ENCODE peak calls at places on chromosomes 2 and 18, in ten cellular contexts. F, B, X, J, R, U, Y, E, N and Q are unnamed samples.

GRCh38 chr2:68853915-68854314 is 17.3 kb downstream of the BMP10 start:
- DNase-seq in F (no peak), B (no peak), X (no peak), J (no peak), R (no peak), U (no peak), Y (no peak), E (no peak), N (no peak), Q (no peak)

GRCh38 chr18:21398121-21398520 is 156.1 kb downstream of the GREB1L start:
- DNase-seq in F (no peak), B (no peak), X (no peak), J (no peak), R (no peak), U (no peak), Y (no peak), E (no peak), N (no peak), Q (no peak)

GRCh38 chr2:128237081-128237534 is 81.6 kb downstream of the HS6ST1 start:
- DNase-seq in F (no peak), B (no peak), X (peak), J (no peak), R (peak), U (no peak), Y (no peak), E (no peak), N (peak), Q (no peak)

GRCh38 chr2:9720352-9721093 is 89.7 kb upstream of the YWHAQ start:
- DNase-seq in F (no peak), B (no peak), X (no peak), J (no peak), R (no peak), U (peak), Y (no peak), E (no peak), N (no peak), Q (no peak)

GRCh38 chr2:27613985-27614384 is 14.8 kb downstream of the CCDC121 start:
- DNase-seq in F (no peak), B (no peak), X (no peak), J (no peak), R (no peak), U (no peak), Y (no peak), E (no peak), N (no peak), Q (no peak)

GRCh38 chr2:190887089-190887488 is 6.5 kb downstream of the GLS start:
- DNase-seq in F (no peak), B (no peak), X (no peak), J (no peak), R (no peak), U (peak), Y (no peak), E (no peak), N (peak), Q (no peak)

GRCh38 chr2:69180974-69181373 is 168.0 kb downstream of the ANTXR1 start:
- DNase-seq in F (no peak), B (no peak), X (no peak), J (no peak), R (no peak), U (no peak), Y (no peak), E (no peak), N (no peak), Q (no peak)

GRCh38 chr18:49668583-49669290 is 106.9 kb downstream of the LIPG start:
- DNase-seq in F (no peak), B (peak), X (no peak), J (no peak), R (no peak), U (no peak), Y (no peak), E (no peak), N (peak), Q (no peak)

GRCh38 chr2:128776461-128776971 is 457.8 kb upstream of the HS6ST1 start:
- DNase-seq in F (no peak), B (peak), X (no peak), J (no peak), R (no peak), U (no peak), Y (no peak), E (no peak), N (no peak), Q (no peak)

GRCh38 chr2:128812183-128812940 is 493.7 kb upstream of the HS6ST1 start:
- DNase-seq in F (no peak), B (no peak), X (no peak), J (peak), R (no peak), U (no peak), Y (no peak), E (no peak), N (no peak), Q (no peak)

GRCh38 chr2:137155351-137156104 is 390.2 kb downstream of the THSD7B start:
- DNase-seq in F (no peak), B (no peak), X (peak), J (no peak), R (no peak), U (no peak), Y (no peak), E (no peak), N (peak), Q (no peak)

GRCh38 chr2:72090781-72091482 is 56.7 kb downstream of the CYP26B1 start:
- DNase-seq in F (no peak), B (peak), X (no peak), J (no peak), R (no peak), U (no peak), Y (no peak), E (no peak), N (no peak), Q (no peak)

GRCh38 chr18:61883547-61883946 is 9.3 kb downstream of the RNF152 start:
- DNase-seq in F (no peak), B (no peak), X (no peak), J (no peak), R (no peak), U (no peak), Y (no peak), E (no peak), N (no peak), Q (no peak)

GRCh38 chr2:174561283-174562275 is 36.0 kb downstream of the WIPF1 start:
- DNase-seq in F (no peak), B (peak), X (peak), J (peak), R (peak), U (no peak), Y (peak), E (no peak), N (peak), Q (no peak)

GRCh38 chr2:105571445-105571987 is 172.7 kb upstream of the FHL2 start:
- DNase-seq in F (no peak), B (no peak), X (no peak), J (no peak), R (no peak), U (peak), Y (peak), E (no peak), N (no peak), Q (no peak)

GRCh38 chr2:78992451-78992806 is 33.1 kb upstream of the REG3G start:
- DNase-seq in F (no peak), B (no peak), X (no peak), J (no peak), R (no peak), U (no peak), Y (peak), E (no peak), N (no peak), Q (no peak)

GRCh38 chr18:37188016-37188791 is 359.3 kb downstream of the KIAA1328 start:
- DNase-seq in F (no peak), B (no peak), X (peak), J (no peak), R (no peak), U (no peak), Y (no peak), E (no peak), N (peak), Q (no peak)

GRCh38 chr2:216316743-216317142 is 55.5 kb downstream of the MARCHF4 start:
- DNase-seq in F (no peak), B (no peak), X (peak), J (no peak), R (no peak), U (no peak), Y (no peak), E (no peak), N (peak), Q (no peak)

GRCh38 chr2:27849558-27849957 is 40.6 kb downstream of the RBKS start:
- DNase-seq in F (no peak), B (no peak), X (no peak), J (no peak), R (no peak), U (no peak), Y (no peak), E (no peak), N (peak), Q (no peak)

GRCh38 chr2:39608690-39609457 is 56.8 kb upstream of the TMEM178A start:
- DNase-seq in F (no peak), B (no peak), X (peak), J (no peak), R (no peak), U (no peak), Y (no peak), E (no peak), N (no peak), Q (no peak)

GRCh38 chr2:205770557-205770956 is 88.3 kb downstream of the NRP2 start:
- DNase-seq in F (no peak), B (no peak), X (no peak), J (no peak), R (no peak), U (no peak), Y (no peak), E (no peak), N (no peak), Q (no peak)

GRCh38 chr2:190190507-190190906 is 128.0 kb upstream of the MSTN start:
- DNase-seq in F (no peak), B (no peak), X (no peak), J (no peak), R (no peak), U (no peak), Y (no peak), E (no peak), N (peak), Q (no peak)

GRCh38 chr2:18701981-18702380 is 112.6 kb upstream of the NT5C1B start:
- DNase-seq in F (no peak), B (no peak), X (peak), J (no peak), R (no peak), U (no peak), Y (no peak), E (no peak), N (peak), Q (no peak)

GRCh38 chr2:126979604-126980003 is 80.9 kb downstream of the TEX51 start:
- DNase-seq in F (no peak), B (no peak), X (no peak), J (no peak), R (no peak), U (no peak), Y (no peak), E (no peak), N (no peak), Q (no peak)

GRCh38 chr2:126978333-126978732 is 79.6 kb downstream of the TEX51 start:
- DNase-seq in F (no peak), B (no peak), X (no peak), J (no peak), R (no peak), U (no peak), Y (no peak), E (no peak), N (no peak), Q (no peak)

GRCh38 chr2:126976721-126977328 is 78.1 kb downstream of the TEX51 start:
- DNase-seq in F (no peak), B (no peak), X (no peak), J (no peak), R (no peak), U (no peak), Y (no peak), E (no peak), N (no peak), Q (no peak)

GRCh38 chr2:126981476-126981875 is 82.8 kb downstream of the TEX51 start:
- DNase-seq in F (no peak), B (no peak), X (no peak), J (no peak), R (no peak), U (no peak), Y (no peak), E (no peak), N (no peak), Q (no peak)

DNA sequence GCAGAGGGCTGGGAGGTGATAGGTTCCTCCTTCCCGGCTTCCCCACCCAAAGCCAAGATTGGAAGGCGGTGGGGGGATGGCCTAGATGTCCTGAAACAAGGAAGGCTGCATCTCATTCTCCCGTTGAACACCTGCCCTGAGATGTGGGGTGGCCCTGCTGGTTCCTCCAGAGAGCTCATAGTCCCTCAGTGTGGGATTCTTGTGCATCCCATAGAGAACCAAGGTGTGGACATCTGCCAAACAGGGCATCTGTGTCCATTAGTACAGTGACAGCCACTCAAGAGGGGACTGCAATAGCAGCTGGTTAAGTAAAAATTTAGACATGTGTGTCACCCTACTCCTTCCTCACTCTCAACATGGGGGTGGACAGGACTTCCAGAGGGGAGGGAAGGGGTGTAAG is 80.3 kb downstream of the TEX51 start:
- DNase-seq in F (no peak), B (no peak), X (no peak), J (no peak), R (no peak), U (no peak), Y (no peak), E (no peak), N (no peak), Q (no peak)
- TF ChIP-seq CTCF in F (no peak), B (no peak), X (no peak), J (no peak), R (no peak), U (no peak), Y (no peak), E (no peak), N (no peak), Q (no peak)

GRCh38 chr2:234536218-234536989 is 39.5 kb upstream of the ARL4C start:
- DNase-seq in F (no peak), B (no peak), X (no peak), J (no peak), R (no peak), U (no peak), Y (no peak), E (no peak), N (no peak), Q (no peak)
- H3K4me3 ChIP-seq in F (no peak), B (no peak), X (no peak), J (no peak), R (no peak), U (no peak), Y (no peak), E (no peak), N (no peak), Q (no peak)

GRCh38 chr18:55321268-55322175 is 266.5 kb downstream of the TCF4 start:
- DNase-seq in F (peak), B (peak), X (peak), J (peak), R (peak), U (peak), Y (peak), E (no peak), N (peak), Q (peak)

GRCh38 chr18:55323051-55323994 is 264.7 kb downstream of the TCF4 start:
- DNase-seq in F (no peak), B (no peak), X (peak), J (no peak), R (no peak), U (no peak), Y (peak), E (no peak), N (peak), Q (no peak)

GRCh38 chr18:55324166-55324565 is 263.8 kb downstream of the TCF4 start:
- DNase-seq in F (no peak), B (no peak), X (no peak), J (no peak), R (no peak), U (no peak), Y (no peak), E (no peak), N (no peak), Q (no peak)

GRCh38 chr18:55320399-55321255 is 267.4 kb downstream of the TCF4 start:
- DNase-seq in F (no peak), B (no peak), X (peak), J (no peak), R (no peak), U (peak), Y (no peak), E (no peak), N (peak), Q (no peak)

DNA sequence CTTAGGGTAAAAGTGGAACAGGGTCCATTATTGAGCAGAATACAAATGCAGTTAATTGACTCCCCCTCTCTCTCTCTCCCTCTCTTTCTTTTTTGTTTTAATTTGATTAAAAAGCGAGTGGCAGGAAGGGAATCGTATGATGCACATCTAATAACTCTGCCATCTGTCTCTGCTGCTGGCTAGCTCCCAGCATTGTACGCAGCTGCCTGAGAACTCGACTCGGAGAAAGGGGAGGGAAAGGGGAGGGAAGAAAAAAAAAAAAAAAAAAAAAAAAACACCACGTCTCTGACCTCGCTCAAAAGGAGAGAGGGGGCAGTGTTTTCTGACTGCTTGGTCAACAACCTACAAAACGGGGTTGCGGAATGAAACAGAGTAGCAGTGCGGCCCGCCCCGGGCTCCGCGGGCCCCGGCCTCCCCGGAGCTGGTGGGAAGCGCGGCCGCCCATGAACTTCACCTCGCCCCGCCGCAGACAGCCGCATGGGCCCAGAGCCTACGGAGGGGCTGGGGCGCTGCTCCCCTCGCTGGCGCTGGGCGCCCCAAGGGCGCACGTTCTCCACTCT is 265.7 kb downstream of the TCF4 start:
- DNase-seq in F (peak), B (peak), X (peak), J (peak), R (peak), U (peak), Y (peak), E (no peak), N (peak), Q (peak)
- TF ChIP-seq CTCF in F (no peak), B (no peak), X (peak), J (no peak), R (no peak), U (no peak), Y (peak), E (no peak), N (no peak), Q (no peak)

DNA sequence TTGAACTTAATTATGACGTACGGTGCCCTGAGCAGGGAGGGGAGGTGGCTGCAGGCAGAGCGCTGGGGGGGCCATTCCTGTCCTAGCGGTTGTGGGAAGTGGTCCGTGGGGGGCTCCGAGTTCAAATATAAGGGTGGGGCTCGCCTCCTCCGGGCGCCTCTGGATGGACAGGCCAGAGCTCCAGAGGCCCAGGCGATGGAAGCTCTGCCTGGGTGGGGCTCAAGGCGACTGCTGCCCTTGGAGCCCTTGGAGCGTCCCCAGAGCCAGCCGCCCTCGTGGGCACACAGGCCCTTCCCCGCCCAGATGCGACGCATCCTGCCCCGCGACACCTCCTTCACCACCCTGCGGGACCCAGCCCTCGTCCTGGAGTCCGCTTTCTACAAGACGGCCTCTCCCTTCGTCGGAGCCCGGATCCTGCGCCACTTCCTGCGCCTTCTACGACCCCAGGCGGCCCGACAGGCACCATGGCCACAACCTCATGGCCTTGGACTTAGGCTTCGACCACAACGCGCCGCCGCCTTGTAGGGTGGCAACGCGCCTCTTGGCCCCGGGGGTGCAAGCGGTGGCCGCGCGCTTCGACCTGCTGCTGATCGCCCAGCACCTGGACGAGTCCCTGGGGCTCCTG is 10.5 kb downstream of the AQP12B start:
- DNase-seq in F (no peak), B (no peak), X (no peak), J (no peak), R (no peak), U (no peak), Y (no peak), E (no peak), N (no peak), Q (no peak)
- H3K4me3 ChIP-seq in F (no peak), B (no peak), X (no peak), J (no peak), R (no peak), U (no peak), Y (no peak), E (no peak), N (no peak), Q (no peak)

GRCh38 chr18:8786766-8787670 is 81.7 kb downstream of the MTCL1 start:
- DNase-seq in F (no peak), B (peak), X (no peak), J (no peak), R (no peak), U (no peak), Y (no peak), E (no peak), N (no peak), Q (no peak)
- TF ChIP-seq CTCF in F (no peak), B (no peak), X (no peak), J (no peak), R (no peak), U (no peak), Y (no peak), E (no peak), N (no peak), Q (no peak)

GRCh38 chr2:23123686-23124085 is 261.3 kb upstream of the KLHL29 start:
- DNase-seq in F (no peak), B (no peak), X (no peak), J (no peak), R (no peak), U (no peak), Y (no peak), E (no peak), N (no peak), Q (no peak)
- H3K4me3 ChIP-seq in F (no peak), B (no peak), X (no peak), J (no peak), R (no peak), U (no peak), Y (no peak), E (no peak), N (no peak), Q (no peak)